ENCODE peak calls at places on chromosomes 3 and 15, in six cellular contexts. N, C, U, V, D and E are unnamed samples.

GRCh38 chr3:101229681-101230080 is 90.7 kb downstream of the IMPG2 start:
- DNase-seq in N (peak; percentile 14), C (no peak), U (no peak), V (no peak), D (no peak), E (no peak)

GRCh38 chr3:11536132-11536935 is 107.4 kb downstream of the VGLL4 start:
- DNase-seq in N (no peak), C (no peak), U (no peak), V (no peak), D (no peak), E (no peak)

GRCh38 chr3:190017575-190018288 is 103.0 kb downstream of the P3H2 start:
- DNase-seq in N (peak; percentile 77), C (peak; percentile 31), U (no peak), V (no peak), D (no peak), E (no peak)

GRCh38 chr15:63504979-63505841 is 817 bp downstream of the USP3 start:
- DNase-seq in N (peak; percentile 85), C (no peak), U (no peak), V (peak; percentile 59), D (peak; percentile 80), E (peak; percentile 62)

GRCh38 chr15:75136758-75137157 is 64.9 kb upstream of the C15orf39 start:
- DNase-seq in N (no peak), C (no peak), U (no peak), V (no peak), D (no peak), E (no peak)

GRCh38 chr3:197733042-197733441 is 3.7 kb downstream of the RUBCN start:
- DNase-seq in N (no peak), C (no peak), U (no peak), V (no peak), D (no peak), E (no peak)

GRCh38 chr3:15197340-15198029 is 8.6 kb upstream of the CAPN7 start:
- DNase-seq in N (no peak), C (no peak), U (no peak), V (no peak), D (no peak), E (no peak)

GRCh38 chr15:55587321-55588069 is 650 bp downstream of the PYGO1 start:
- DNase-seq in N (peak; percentile 59), C (no peak), U (no peak), V (peak; percentile 52), D (no peak), E (peak; percentile 55)

GRCh38 chr3:71002298-71002697 is 581.2 kb downstream of the FOXP1 start:
- DNase-seq in N (no peak), C (no peak), U (no peak), V (no peak), D (no peak), E (no peak)

GRCh38 chr15:36294359-36294758 is 285.1 kb upstream of the CDIN1 start:
- DNase-seq in N (no peak), C (no peak), U (no peak), V (no peak), D (no peak), E (no peak)

GRCh38 chr3:10516835-10517465 is 11.6 kb upstream of the ATP2B2 start:
- DNase-seq in N (no peak), C (no peak), U (no peak), V (no peak), D (no peak), E (no peak)

GRCh38 chr3:75260-75659 is 121.3 kb upstream of the CHL1 start:
- DNase-seq in N (no peak), C (no peak), U (no peak), V (no peak), D (no peak), E (no peak)

GRCh38 chr15:33314115-33314514 is 3.3 kb downstream of the RYR3 start:
- DNase-seq in N (no peak), C (no peak), U (peak; percentile 84), V (no peak), D (no peak), E (no peak)

GRCh38 chr3:41148901-41149300 is 50.4 kb upstream of the CTNNB1 start:
- DNase-seq in N (no peak), C (no peak), U (no peak), V (no peak), D (no peak), E (no peak)

GRCh38 chr15:67927501-67928156 is 87.8 kb upstream of the RNU6-1 start:
- DNase-seq in N (peak; percentile 51), C (no peak), U (peak; percentile 93), V (no peak), D (no peak), E (peak; percentile 40)

GRCh38 chr3:27186013-27186412 is 183.2 kb downstream of the NEK10 start:
- DNase-seq in N (no peak), C (no peak), U (no peak), V (no peak), D (no peak), E (no peak)

GRCh38 chr15:98647026-98647773 is 1.1 kb upstream of the IGF1R start:
- DNase-seq in N (peak; percentile 91), C (peak; percentile 22), U (peak; percentile 92), V (peak; percentile 88), D (peak; percentile 91), E (peak; percentile 86)
- TF ChIP-seq CTCF in N (peak; percentile 92), C (peak; percentile 25), U (peak; percentile 61), V (peak; percentile 71), D (peak; percentile 73), E (peak; percentile 58)

DNA sequence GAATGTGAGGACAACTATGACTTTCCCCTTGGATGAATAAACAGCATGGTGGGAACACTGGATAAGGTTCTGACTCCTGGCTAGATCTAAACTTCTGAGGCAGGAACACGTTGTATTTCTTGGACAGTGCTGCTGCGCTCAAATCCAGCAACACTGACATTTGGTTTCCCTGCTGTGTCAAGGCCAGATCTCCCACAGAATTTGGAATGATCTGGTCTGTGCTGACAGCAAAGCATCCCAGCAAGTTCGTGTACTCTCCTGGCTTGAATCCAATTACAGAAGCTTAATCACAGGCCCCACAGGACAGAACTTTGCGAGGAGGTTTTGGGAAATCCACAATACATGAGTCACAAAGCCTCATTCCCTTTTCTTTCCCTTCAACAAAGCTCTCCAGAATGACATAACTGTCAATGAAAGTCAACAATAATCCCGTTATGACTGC is 92.5 kb downstream of the ADAMTS9 start:
- DNase-seq in N (no peak), C (no peak), U (no peak), V (no peak), D (no peak), E (no peak)
- TF ChIP-seq CTCF in N (no peak), C (no peak), U (no peak), V (no peak), D (no peak), E (no peak)

GRCh38 chr15:92653836-92654524 is 1.6 kb downstream of the FAM174B start:
- DNase-seq in N (peak; percentile 55), C (no peak), U (no peak), V (no peak), D (peak; percentile 88), E (no peak)
- TF ChIP-seq CTCF in N (no peak), C (no peak), U (no peak), V (no peak), D (no peak), E (no peak)

GRCh38 chr3:31953636-31954035 is 27.4 kb downstream of the OSBPL10 start:
- DNase-seq in N (no peak), C (no peak), U (peak; percentile 62), V (no peak), D (no peak), E (no peak)
- TF ChIP-seq CTCF in N (no peak), C (no peak), U (no peak), V (no peak), D (no peak), E (no peak)

DNA sequence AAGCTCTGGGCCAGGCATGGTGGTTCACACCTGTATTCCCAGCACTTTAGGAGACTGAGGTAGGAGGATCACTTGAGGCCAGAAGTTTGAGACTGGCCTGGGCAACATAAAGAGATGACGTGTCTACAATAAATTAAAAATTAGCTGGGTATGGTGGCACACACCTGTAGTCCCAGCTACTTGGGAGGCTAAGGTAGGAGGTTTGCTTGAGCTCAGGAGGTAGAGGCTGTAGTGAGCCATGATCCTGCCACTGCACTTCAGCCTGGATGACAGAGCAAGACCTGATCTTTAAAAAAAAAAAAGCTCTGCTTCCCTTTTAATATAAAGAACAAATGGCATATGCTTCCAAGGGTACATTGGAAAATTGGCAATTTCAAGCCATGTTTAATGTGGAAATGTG is 46.7 kb downstream of the FNDC3B start:
- DNase-seq in N (no peak), C (no peak), U (no peak), V (no peak), D (no peak), E (no peak)
- TF ChIP-seq CTCF in N (no peak), C (no peak), U (no peak), V (no peak), D (no peak), E (no peak)